ENCODE peak calls at places on chromosomes 2 and 18, in eight cellular contexts. R is activated naive CD8-positive, alpha-beta T cell treated with anti-CD3 and anti-CD28 coated beads, Interleukin-2, amount 50 U/mL, for 24 hours; I is NCI-H1092 treated with DMSO at 0.1 percent for 48 hours; S is NCI-H2029; G is CD8-positive, alpha-beta T cell; O is DMS153; V is heart right ventricle; T is stimulated activated CD4-positive, alpha-beta T cell treated with anti-CD3 and anti-CD28 coated beads, Interleukin-15, amount 100 ng/mL, for 24 hours. K is an unnamed sample.

GRCh38 chr2:215428060-215428910 is 7.6 kb downstream of the FN1 start:
- DNase-seq in I (no peak), R (no peak), G (no peak), V (no peak), O (no peak), S (no peak), T (no peak), K (peak)

GRCh38 chr2:197358927-197359326 is 48.3 kb upstream of the ANKRD44 start:
- DNase-seq in R (no peak), V (no peak), T (peak), G (no peak), O (no peak), S (no peak), I (no peak), K (no peak)

GRCh38 chr2:16014041-16014787 is 73.9 kb downstream of the MYCN start:
- DNase-seq in V (peak), O (peak), R (no peak), S (no peak), T (no peak), I (peak), G (no peak), K (no peak)

GRCh38 chr18:23485386-23485785 is 17.9 kb upstream of the RMC1 start:
- DNase-seq in I (no peak), O (no peak), S (no peak), G (no peak), V (no peak), T (no peak), R (no peak), K (no peak)

GRCh38 chr2:30427606-30428005 is 19.4 kb upstream of the LCLAT1 start:
- DNase-seq in R (no peak), G (no peak), I (no peak), V (no peak), T (no peak), S (no peak), O (no peak), K (no peak)

GRCh38 chr2:118875298-118875697 is 27.9 kb upstream of the EN1 start:
- DNase-seq in T (no peak), I (no peak), R (no peak), S (no peak), V (no peak), O (no peak), G (no peak), K (no peak)

GRCh38 chr2:144456680-144457079 is 63.2 kb downstream of the ZEB2 start:
- DNase-seq in T (peak), V (peak), S (no peak), G (no peak), R (no peak), I (no peak), O (no peak), K (no peak)

GRCh38 chr2:178193823-178194599 is at the start of gene OSBPL6:
- DNase-seq in G (peak), S (peak), R (peak), O (peak), T (peak), I (peak), V (peak), K (peak)

GRCh38 chr18:59272971-59273935 is at the start of gene RAX:
- DNase-seq in O (no peak), V (no peak), T (peak), G (no peak), S (no peak), R (no peak), I (no peak), K (no peak)

GRCh38 chr18:55794288-55795052 is 206.5 kb upstream of the TCF4 start:
- DNase-seq in I (no peak), V (no peak), R (no peak), T (no peak), G (no peak), O (no peak), S (no peak), K (no peak)

GRCh38 chr2:23410596-23410995 is 25.6 kb downstream of the KLHL29 start:
- DNase-seq in I (no peak), V (no peak), S (no peak), O (peak), G (no peak), T (no peak), R (no peak), K (no peak)

GRCh38 chr18:34710430-34711386 is 610 bp downstream of the DTNA start:
- DNase-seq in O (peak), R (no peak), S (no peak), T (no peak), V (no peak), I (peak), G (no peak), K (no peak)

GRCh38 chr2:166867874-166868514 is 20.3 kb upstream of the XIRP2 start:
- DNase-seq in V (no peak), R (no peak), S (no peak), G (no peak), I (no peak), T (no peak), O (no peak), K (no peak)

GRCh38 chr2:138115664-138116063 is 151.4 kb downstream of the HNMT start:
- DNase-seq in V (no peak), I (no peak), O (no peak), G (no peak), T (no peak), S (no peak), R (no peak), K (peak)

GRCh38 chr2:62149708-62150107 is 46.2 kb upstream of the B3GNT2 start:
- DNase-seq in S (no peak), R (no peak), G (no peak), T (no peak), I (no peak), V (no peak), O (no peak), K (peak)

GRCh38 chr2:154229971-154230370 is 358.2 kb downstream of the GALNT13 start:
- DNase-seq in V (no peak), R (no peak), T (no peak), S (no peak), O (no peak), I (no peak), G (no peak), K (no peak)

GRCh38 chr2:130375291-130376266 is 19.7 kb downstream of the PTPN18 start:
- DNase-seq in R (no peak), O (no peak), T (no peak), G (no peak), V (no peak), I (no peak), S (no peak), K (no peak)

GRCh38 chr18:79402209-79402576 is 6.5 kb downstream of the NFATC1 start:
- DNase-seq in I (no peak), G (no peak), R (no peak), T (no peak), V (no peak), O (no peak), S (no peak), K (no peak)

GRCh38 chr18:46754661-46755292 is 2.1 kb downstream of the ST8SIA5 start:
- DNase-seq in G (no peak), I (peak), T (no peak), O (no peak), S (no peak), R (no peak), V (no peak), K (no peak)

GRCh38 chr2:7043689-7044088 is 126.5 kb downstream of the RNF144A start:
- DNase-seq in I (no peak), G (no peak), S (no peak), T (no peak), O (no peak), V (no peak), R (no peak), K (no peak)

GRCh38 chr2:8602809-8603208 is 79.0 kb upstream of the ID2 start:
- DNase-seq in T (no peak), G (no peak), S (no peak), I (no peak), R (no peak), O (peak), V (no peak), K (no peak)

GRCh38 chr18:62660741-62661140 is 54.6 kb upstream of the PHLPP1 start:
- DNase-seq in V (no peak), T (no peak), I (no peak), S (no peak), R (no peak), O (no peak), G (no peak), K (no peak)

GRCh38 chr2:8193686-8194615 is 487.9 kb upstream of the ID2 start:
- DNase-seq in T (no peak), I (peak), R (no peak), V (no peak), S (peak), O (peak), G (no peak), K (no peak)

GRCh38 chr2:26572589-26572988 is 68.6 kb downstream of the CIB4 start:
- DNase-seq in V (no peak), R (no peak), G (no peak), I (no peak), T (no peak), O (no peak), S (no peak), K (no peak)

GRCh38 chr2:191217580-191217979 is 27.6 kb upstream of the MYO1B start:
- DNase-seq in S (no peak), G (no peak), V (no peak), T (no peak), I (no peak), R (no peak), O (no peak), K (peak)

GRCh38 chr2:146572598-146572997 is 1272.2 kb upstream of the ACVR2A start:
- DNase-seq in R (no peak), O (no peak), S (no peak), V (no peak), T (no peak), I (no peak), G (no peak), K (peak)

GRCh38 chr18:69992776-69993175 is 45.1 kb upstream of the CD226 start:
- DNase-seq in S (no peak), G (no peak), V (no peak), R (no peak), T (no peak), I (no peak), O (no peak), K (peak)

GRCh38 chr2:68404901-68405799 is 40.1 kb downstream of the PLEK start:
- DNase-seq in G (no peak), R (no peak), T (no peak), V (no peak), S (no peak), I (no peak), O (no peak), K (no peak)

GRCh38 chr2:84946204-84947009 is 24.6 kb upstream of the KCMF1 start:
- DNase-seq in V (no peak), G (peak), T (peak), R (peak), S (no peak), O (no peak), I (no peak), K (peak)

GRCh38 chr18:13548944-13549878 is 177.1 kb downstream of the FAM210A start:
- DNase-seq in V (no peak), G (no peak), O (no peak), I (no peak), T (no peak), S (no peak), R (no peak), K (no peak)

GRCh38 chr2:162126145-162126926 is 25.7 kb downstream of the GCG start:
- DNase-seq in S (no peak), O (no peak), T (no peak), R (no peak), I (no peak), V (no peak), G (no peak), K (no peak)

GRCh38 chr18:26943906-26944305 is 78.4 kb upstream of the AQP4 start:
- DNase-seq in I (no peak), S (no peak), V (no peak), R (no peak), G (no peak), O (no peak), T (no peak), K (no peak)

GRCh38 chr2:219476605-219477578 is 21.8 kb upstream of the GMPPA start:
- DNase-seq in R (no peak), S (no peak), G (no peak), O (no peak), I (no peak), T (no peak), V (no peak), K (no peak)

GRCh38 chr2:42105330-42106256 is 57.8 kb downstream of the PKDCC start:
- DNase-seq in I (no peak), S (no peak), O (peak), V (no peak), R (peak), G (peak), T (peak), K (no peak)

K was measured in foreskin keratinocyte.